ENCODE peak calls at places on chromosome 2, in six cellular contexts. I is CD8-positive, alpha-beta T cell; A is CD4-positive, CD25-positive, alpha-beta regulatory T cell; W is GM23248; B is uterus; R is MM.1S. Q is an unnamed sample.
A peak's percentile ranks its signal among the peaks of the same experiment; 100 is the strongest.

GRCh38 chr2:72613931-72614330 is 211.9 kb downstream of the EXOC6B start:
- DNase-seq in W (no peak), B (no peak), R (no peak), I (no peak), A (no peak), Q (no peak)

GRCh38 chr2:139123795-139124194 is 343.6 kb upstream of the NXPH2 start:
- DNase-seq in W (no peak), R (no peak), I (no peak), B (no peak), A (no peak), Q (no peak)

GRCh38 chr2:168441214-168441872 is 14.7 kb upstream of the CERS6 start:
- DNase-seq in W (no peak), R (no peak), A (no peak), I (no peak), B (no peak), Q (no peak)

GRCh38 chr2:240798327-240798905 is 21.6 kb downstream of the KIF1A start:
- DNase-seq in R (no peak), W (no peak), B (no peak), I (no peak), A (no peak), Q (no peak)

GRCh38 chr2:225937625-225938024 is 538.1 kb downstream of the NYAP2 start:
- DNase-seq in W (peak; percentile 36), I (no peak), R (peak; percentile 18), A (no peak), B (no peak), Q (no peak)

GRCh38 chr2:10266133-10266620 is 36.5 kb upstream of the HPCAL1 start:
- DNase-seq in B (peak; percentile 4), I (no peak), A (no peak), R (no peak), W (peak; percentile 75), Q (no peak)

GRCh38 chr2:235097196-235097895 is 145.5 kb downstream of the SH3BP4 start:
- DNase-seq in B (no peak), R (no peak), A (no peak), W (no peak), I (no peak), Q (no peak)

GRCh38 chr2:241364781-241365180 is 8.7 kb downstream of the FARP2 start:
- DNase-seq in W (no peak), R (no peak), A (no peak), I (no peak), B (no peak), Q (no peak)

GRCh38 chr2:10303174-10303633 is 500 bp downstream of the HPCAL1 start:
- DNase-seq in I (no peak), B (peak; percentile 32), W (peak; percentile 59), A (no peak), R (no peak), Q (no peak)

GRCh38 chr2:206611736-206612135 is 30.6 kb upstream of the FAM237A start:
- DNase-seq in W (no peak), R (no peak), A (no peak), B (no peak), I (no peak), Q (no peak)

GRCh38 chr2:41965886-41966285 is 81.9 kb upstream of the PKDCC start:
- DNase-seq in W (peak; percentile 70), B (peak; percentile 65), I (no peak), A (no peak), R (no peak), Q (no peak)

GRCh38 chr2:196783431-196784094 is 15.9 kb downstream of the GTF3C3 start:
- DNase-seq in I (no peak), W (peak; percentile 90), A (no peak), R (no peak), B (no peak), Q (no peak)

GRCh38 chr2:3299130-3299529 is 78.5 kb downstream of the EIPR1 start:
- DNase-seq in I (no peak), A (no peak), B (no peak), R (no peak), W (no peak), Q (no peak)

GRCh38 chr2:43455735-43456642 is 139.8 kb downstream of the THADA start:
- DNase-seq in B (no peak), R (no peak), W (peak; percentile 60), I (no peak), A (no peak), Q (no peak)

GRCh38 chr2:129191530-129191929 is 787.9 kb upstream of the RAB6C start:
- DNase-seq in I (no peak), B (no peak), A (no peak), W (no peak), R (no peak), Q (no peak)

GRCh38 chr2:148300534-148300933 is 279.6 kb downstream of the MBD5 start:
- DNase-seq in I (no peak), A (no peak), W (peak; percentile 15), B (no peak), R (no peak), Q (no peak)

GRCh38 chr2:35255826-35256225 is 1099.8 kb upstream of the CRIM1 start:
- DNase-seq in R (no peak), B (no peak), I (no peak), W (no peak), A (no peak), Q (no peak)

GRCh38 chr2:230582851-230583283 is 129.8 kb upstream of the CAB39 start:
- DNase-seq in A (no peak), R (no peak), B (no peak), I (no peak), W (no peak), Q (no peak)

GRCh38 chr2:2873450-2873811 is 504.2 kb downstream of the EIPR1 start:
- DNase-seq in A (no peak), W (no peak), I (no peak), R (no peak), B (no peak), Q (no peak)

GRCh38 chr2:44802409-44803099 is 138.9 kb upstream of the SIX3 start:
- DNase-seq in A (no peak), B (no peak), R (no peak), I (no peak), W (no peak), Q (no peak)

GRCh38 chr2:44805391-44805790 is 136.1 kb upstream of the SIX3 start:
- DNase-seq in B (no peak), I (no peak), A (no peak), R (no peak), W (no peak), Q (no peak)

GRCh38 chr2:44803100-44803424 is 138.4 kb upstream of the SIX3 start:
- DNase-seq in B (no peak), A (no peak), R (no peak), I (no peak), W (no peak), Q (no peak)

GRCh38 chr2:44805836-44806235 is 135.7 kb upstream of the SIX3 start:
- DNase-seq in W (no peak), R (no peak), B (no peak), A (no peak), I (no peak), Q (no peak)

GRCh38 chr2:44804406-44805235 is 136.9 kb upstream of the SIX3 start:
- DNase-seq in B (no peak), W (no peak), I (no peak), R (no peak), A (no peak), Q (no peak)
- H3K27me3 ChIP-seq in B (peaks cover 3% of the 10 kb centered on the region), W (peaks cover 100% of the 10 kb centered on the region), I (peaks cover 35% of the 10 kb centered on the region), R (no peaks in the 10 kb centered on the region), A (peaks cover 54% of the 10 kb centered on the region), Q (peaks cover 44% of the 10 kb centered on the region)

GRCh38 chr2:26558271-26559043 is 80.5 kb upstream of the OTOF start:
- DNase-seq in R (no peak), I (no peak), A (no peak), B (no peak), W (peak; percentile 35), Q (no peak)
- H3K27me3 ChIP-seq in R (peaks cover 99% of the 10 kb centered on the region), I (peaks cover 18% of the 10 kb centered on the region), A (peaks cover 6% of the 10 kb centered on the region), B (peaks cover 5% of the 10 kb centered on the region), W (peaks cover 87% of the 10 kb centered on the region), Q (peaks cover 24% of the 10 kb centered on the region)

GRCh38 chr2:166516712-166517303 is 22.8 kb upstream of the SCN7A start:
- DNase-seq in I (no peak), W (peak; percentile 48), A (no peak), R (peak; percentile 16), B (peak; percentile 33), Q (no peak)

GRCh38 chr2:166518634-166519390 is 24.8 kb upstream of the SCN7A start:
- DNase-seq in I (no peak), A (no peak), R (no peak), B (no peak), W (no peak), Q (no peak)

GRCh38 chr2:166520604-166521003 is 26.6 kb upstream of the SCN7A start:
- DNase-seq in B (no peak), I (no peak), R (no peak), W (no peak), A (no peak), Q (no peak)

GRCh38 chr2:166519391-166519962 is 25.4 kb upstream of the SCN7A start:
- DNase-seq in A (no peak), B (no peak), I (no peak), R (no peak), W (no peak), Q (no peak)

DNA sequence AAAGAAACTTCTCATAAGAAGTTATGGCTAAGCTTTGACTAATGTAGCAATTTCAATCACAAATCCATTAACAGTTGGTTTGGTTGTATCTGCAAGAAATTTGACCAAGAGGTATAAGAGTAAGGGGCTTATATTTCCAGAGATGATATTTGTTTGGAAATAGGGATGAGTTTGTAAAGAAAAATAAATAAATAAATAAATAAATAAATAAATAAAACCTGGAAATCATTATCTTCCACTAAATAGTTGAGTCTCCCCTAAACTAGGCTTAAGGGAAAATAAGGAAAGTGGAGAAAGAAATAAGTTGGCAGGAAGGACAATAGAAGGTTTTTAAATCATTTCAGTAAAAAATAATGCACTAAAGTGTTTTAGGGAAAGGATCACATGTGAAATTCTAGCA is 23.5 kb upstream of the SCN7A start:
- DNase-seq in I (no peak), B (no peak), A (no peak), W (no peak), R (no peak), Q (no peak)
- H3K27me3 ChIP-seq in I (no peaks in the 10 kb centered on the region), B (no peaks in the 10 kb centered on the region), A (no peaks in the 10 kb centered on the region), W (no peaks in the 10 kb centered on the region), R (no peaks in the 10 kb centered on the region), Q (no peaks in the 10 kb centered on the region)

GRCh38 chr2:45072862-45073237 is 63.6 kb upstream of the SIX2 start:
- DNase-seq in R (no peak), W (no peak), A (no peak), I (no peak), B (no peak), Q (no peak)
- H3K27me3 ChIP-seq in R (no peaks in the 10 kb centered on the region), W (peaks cover 41% of the 10 kb centered on the region), A (no peaks in the 10 kb centered on the region), I (no peaks in the 10 kb centered on the region), B (no peaks in the 10 kb centered on the region), Q (no peaks in the 10 kb centered on the region)

Q was measured in CD4-positive, alpha-beta memory T cell.